ENCODE peak calls at places on chromosomes 1 and 21, in five cellular contexts. One of them, this sample, is unnamed.
A peak's percentile ranks its signal among the peaks of the same experiment; 100 is the strongest.

GRCh38 chr1:46812996-46813857 is 14.4 kb downstream of the CYP4B1 start:
- ATAC-seq in HepG2: no peak
- ATAC-seq in upper lobe of left lung: no peak
- ATAC-seq in K562: peak; percentile 27
- ATAC-seq in GM12878: no peak
- ATAC-seq in this sample: no peak

GRCh38 chr1:167808104-167808503 is 86.3 kb downstream of the MPZL1 start:
- ATAC-seq in K562: no peak
- ATAC-seq in GM12878: no peak
- ATAC-seq in HepG2: no peak
- ATAC-seq in upper lobe of left lung: no peak
- ATAC-seq in this sample: no peak

GRCh38 chr1:198117267-198117666 is 39.5 kb upstream of the NEK7 start:
- ATAC-seq in HepG2: no peak
- ATAC-seq in upper lobe of left lung: peak; percentile 31
- ATAC-seq in GM12878: no peak
- ATAC-seq in K562: no peak
- ATAC-seq in this sample: no peak

GRCh38 chr1:224457782-224458144 is 23.2 kb upstream of the WDR26 start:
- ATAC-seq in HepG2: no peak
- ATAC-seq in K562: no peak
- ATAC-seq in upper lobe of left lung: no peak
- ATAC-seq in GM12878: peak; percentile 30
- ATAC-seq in this sample: no peak

GRCh38 chr1:41289196-41289595 is 47.1 kb upstream of the SCMH1 start:
- ATAC-seq in HepG2: no peak
- ATAC-seq in upper lobe of left lung: no peak
- ATAC-seq in K562: no peak
- ATAC-seq in GM12878: no peak
- ATAC-seq in this sample: no peak

GRCh38 chr1:171350579-171350978 is 36.6 kb downstream of the FMO4 start:
- ATAC-seq in upper lobe of left lung: peak; percentile 47
- ATAC-seq in HepG2: no peak
- ATAC-seq in GM12878: no peak
- ATAC-seq in K562: no peak
- ATAC-seq in this sample: no peak

GRCh38 chr1:29258189-29258973 is 22.1 kb downstream of the PTPRU start:
- ATAC-seq in GM12878: no peak
- ATAC-seq in upper lobe of left lung: no peak
- ATAC-seq in HepG2: peak; percentile 50
- ATAC-seq in K562: peak; percentile 37
- ATAC-seq in this sample: no peak

GRCh38 chr1:225763815-225764548 is 13.6 kb upstream of the SRP9 start:
- ATAC-seq in HepG2: no peak
- ATAC-seq in upper lobe of left lung: peak; percentile 7
- ATAC-seq in GM12878: peak; percentile 59
- ATAC-seq in K562: no peak
- ATAC-seq in this sample: no peak

GRCh38 chr1:162538815-162539431 is 22.6 kb upstream of the UAP1 start:
- ATAC-seq in GM12878: no peak
- ATAC-seq in HepG2: peak; percentile 68
- ATAC-seq in K562: peak; percentile 70
- ATAC-seq in upper lobe of left lung: peak; percentile 35
- ATAC-seq in this sample: no peak

GRCh38 chr1:67674260-67675011 is 10.6 kb upstream of the GADD45A start:
- ATAC-seq in upper lobe of left lung: peak; percentile 71
- ATAC-seq in K562: peak; percentile 69
- ATAC-seq in GM12878: peak; percentile 84
- ATAC-seq in HepG2: no peak
- ATAC-seq in this sample: peak; percentile 63

GRCh38 chr21:32940079-32941014 is 85.4 kb upstream of the OLIG2 start:
- ATAC-seq in HepG2: peak; percentile 48
- ATAC-seq in GM12878: peak; percentile 76
- ATAC-seq in upper lobe of left lung: peak; percentile 68
- ATAC-seq in K562: peak; percentile 92
- ATAC-seq in this sample: no peak

GRCh38 chr1:193083365-193084088 is 21.7 kb downstream of the GLRX2 start:
- ATAC-seq in K562: no peak
- ATAC-seq in upper lobe of left lung: no peak
- ATAC-seq in HepG2: no peak
- ATAC-seq in GM12878: peak; percentile 92
- ATAC-seq in this sample: no peak

GRCh38 chr1:32405672-32406467 is 11.6 kb upstream of the BSDC1 start:
- ATAC-seq in HepG2: peak; percentile 42
- ATAC-seq in GM12878: peak; percentile 42
- ATAC-seq in upper lobe of left lung: no peak
- ATAC-seq in K562: peak; percentile 52
- ATAC-seq in this sample: no peak

GRCh38 chr1:153611024-153611352 is 1.9 kb downstream of the S100A16 start:
- ATAC-seq in upper lobe of left lung: peak; percentile 16
- ATAC-seq in HepG2: no peak
- ATAC-seq in GM12878: no peak
- ATAC-seq in K562: no peak
- ATAC-seq in this sample: no peak

GRCh38 chr1:32351077-32351858 is 11.0 kb downstream of the FAM229A start:
- ATAC-seq in GM12878: peak; percentile 96
- ATAC-seq in K562: peak; percentile 95
- ATAC-seq in upper lobe of left lung: peak; percentile 96
- ATAC-seq in HepG2: peak; percentile 80
- ATAC-seq in this sample: peak; percentile 94

GRCh38 chr1:226400519-226401406 is 7.1 kb downstream of the PARP1 start:
- ATAC-seq in HepG2: no peak
- ATAC-seq in upper lobe of left lung: no peak
- ATAC-seq in K562: no peak
- ATAC-seq in GM12878: no peak
- ATAC-seq in this sample: peak; percentile 24

GRCh38 chr1:234709473-234710279 is 99.7 kb upstream of the IRF2BP2 start:
- ATAC-seq in upper lobe of left lung: peak; percentile 69
- ATAC-seq in K562: peak; percentile 77
- ATAC-seq in HepG2: peak; percentile 32
- ATAC-seq in GM12878: no peak
- ATAC-seq in this sample: peak; percentile 25

GRCh38 chr1:218346391-218347204 is 1.5 kb downstream of the TGFB2 start:
- ATAC-seq in GM12878: peak; percentile 9
- ATAC-seq in K562: no peak
- ATAC-seq in HepG2: peak; percentile 20
- ATAC-seq in upper lobe of left lung: peak; percentile 5
- ATAC-seq in this sample: no peak

GRCh38 chr21:34522284-34522683 is 10.3 kb upstream of the KCNE1 start:
- ATAC-seq in upper lobe of left lung: no peak
- ATAC-seq in K562: no peak
- ATAC-seq in GM12878: no peak
- ATAC-seq in HepG2: peak; percentile 79
- ATAC-seq in this sample: no peak

GRCh38 chr1:201385299-201385891 is 7.9 kb upstream of the TNNT2 start:
- ATAC-seq in GM12878: peak; percentile 99
- ATAC-seq in upper lobe of left lung: peak; percentile 48
- ATAC-seq in HepG2: peak; percentile 95
- ATAC-seq in K562: peak; percentile 98
- ATAC-seq in this sample: no peak

GRCh38 chr21:41029573-41029972 is 138.4 kb upstream of the BACE2 start:
- ATAC-seq in GM12878: no peak
- ATAC-seq in K562: no peak
- ATAC-seq in upper lobe of left lung: no peak
- ATAC-seq in HepG2: no peak
- ATAC-seq in this sample: no peak

GRCh38 chr1:39639333-39640130 is at the start of gene HEYL:
- ATAC-seq in K562: peak; percentile 99
- ATAC-seq in HepG2: peak; percentile 92
- ATAC-seq in GM12878: peak; percentile 82
- ATAC-seq in upper lobe of left lung: peak; percentile 93
- ATAC-seq in this sample: peak; percentile 77

GRCh38 chr1:10973552-10973951 is 38.9 kb upstream of the TARDBP start:
- ATAC-seq in HepG2: peak; percentile 15
- ATAC-seq in GM12878: no peak
- ATAC-seq in upper lobe of left lung: peak; percentile 70
- ATAC-seq in K562: peak; percentile 38
- ATAC-seq in this sample: peak; percentile 35

GRCh38 chr1:119327436-119328155 is 41.0 kb upstream of the HAO2 start:
- ATAC-seq in GM12878: peak; percentile 24
- ATAC-seq in upper lobe of left lung: peak; percentile 47
- ATAC-seq in HepG2: peak; percentile 89
- ATAC-seq in K562: peak; percentile 43
- ATAC-seq in this sample: no peak

GRCh38 chr1:26942656-26943055 is 17.6 kb downstream of the KDF1 start:
- ATAC-seq in HepG2: no peak
- ATAC-seq in upper lobe of left lung: no peak
- ATAC-seq in GM12878: no peak
- ATAC-seq in K562: no peak
- ATAC-seq in this sample: no peak
- H3K27ac ChIP-seq in HepG2: peak overlapping the region; percentile 68
- H3K27ac ChIP-seq in upper lobe of left lung: no peak overlapping the region
- H3K27ac ChIP-seq in GM12878: no peak overlapping the region
- H3K27ac ChIP-seq in K562: no peak overlapping the region
- H3K27ac ChIP-seq in this sample: no peak overlapping the region

DNA sequence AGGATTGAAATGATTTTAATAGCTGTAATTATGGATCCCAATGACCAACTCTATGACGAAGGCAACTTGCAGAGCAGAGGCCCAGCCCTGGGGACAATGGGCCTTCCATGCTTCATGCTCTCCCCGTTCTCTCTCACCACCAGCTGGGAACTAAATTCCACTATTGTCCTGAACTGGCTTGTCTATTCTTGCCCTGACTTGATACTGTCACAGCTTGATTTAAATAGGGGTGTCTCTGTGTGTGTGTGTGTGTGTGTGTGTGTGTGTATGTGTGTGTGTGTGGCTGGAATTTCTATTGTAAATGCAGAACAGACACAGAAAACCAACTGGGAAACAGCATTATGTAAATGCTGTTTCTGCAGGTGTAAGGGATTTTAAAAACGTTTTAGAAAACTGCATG is 57.0 kb downstream of the SLC22A15 start:
- ATAC-seq in HepG2: no peak
- ATAC-seq in K562: no peak
- ATAC-seq in upper lobe of left lung: no peak
- ATAC-seq in GM12878: no peak
- ATAC-seq in this sample: no peak
- TF ChIP-seq EP300 in HepG2: no peak
- TF ChIP-seq EP300 in K562: no peak
- TF ChIP-seq EP300 in upper lobe of left lung: no peak
- TF ChIP-seq EP300 in GM12878: no peak
- TF ChIP-seq EP300 in this sample: no peak

DNA sequence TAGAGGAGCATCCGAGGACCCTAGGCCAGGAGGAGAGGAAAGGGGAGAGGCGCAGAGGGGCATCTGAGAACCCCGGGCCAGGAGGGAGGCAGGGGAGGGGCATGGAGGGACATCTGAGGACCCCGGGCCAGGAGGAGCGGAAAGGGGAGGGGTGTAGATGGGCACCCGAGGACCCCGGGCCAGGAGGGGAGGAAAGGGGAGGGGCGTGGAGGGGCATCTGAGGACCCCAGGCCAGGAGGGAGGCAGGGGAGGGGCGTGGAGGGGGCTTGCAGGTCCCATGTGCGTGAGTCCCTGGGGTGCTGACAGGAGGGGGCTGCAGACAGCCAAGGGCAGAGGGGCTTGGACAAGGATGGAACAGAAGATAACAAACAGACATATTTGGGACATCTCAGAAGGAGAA is 190.0 kb upstream of the ARHGEF16 start:
- ATAC-seq in GM12878: no peak
- ATAC-seq in K562: no peak
- ATAC-seq in upper lobe of left lung: no peak
- ATAC-seq in HepG2: no peak
- ATAC-seq in this sample: no peak
- TF ChIP-seq POLR2AphosphoS5 in GM12878: no peak
- TF ChIP-seq POLR2AphosphoS5 in K562: no peak
- TF ChIP-seq POLR2AphosphoS5 in upper lobe of left lung: no peak
- TF ChIP-seq POLR2AphosphoS5 in HepG2: no peak
- TF ChIP-seq POLR2AphosphoS5 in this sample: no peak

GRCh38 chr1:165662186-165662585 is 31.2 kb downstream of the MGST3 start:
- ATAC-seq in GM12878: no peak
- ATAC-seq in upper lobe of left lung: no peak
- ATAC-seq in K562: no peak
- ATAC-seq in HepG2: no peak
- ATAC-seq in this sample: no peak
- H3K27ac ChIP-seq in GM12878: no peak overlapping the region
- H3K27ac ChIP-seq in upper lobe of left lung: no peak overlapping the region
- H3K27ac ChIP-seq in K562: no peak overlapping the region
- H3K27ac ChIP-seq in HepG2: no peak overlapping the region
- H3K27ac ChIP-seq in this sample: no peak overlapping the region